ENCODE peak calls at places on chromosomes 12 and 14, in six cellular contexts. C is testis, R is fibroblast of the aortic adventitia, L is GM20000, T is upper lobe of left lung, G is fibroblast of mammary gland. M is an unnamed sample.

GRCh38 chr12:125773033-125773432 is 707.8 kb downstream of the AACS start:
- DNase-seq in T (no peak), L (peak; percentile 32), R (no peak), G (peak; percentile 6), C (peak; percentile 63), M (no peak)

GRCh38 chr14:93951798-93952540 is 24.4 kb downstream of the ASB2 start:
- DNase-seq in L (no peak), G (no peak), R (no peak), T (no peak), C (no peak), M (no peak)

GRCh38 chr12:4540633-4541032 is 1.9 kb downstream of the RAD51AP1 start:
- DNase-seq in T (no peak), C (no peak), G (no peak), L (no peak), R (no peak), M (no peak)

GRCh38 chr14:78227466-78228077 is 57.4 kb downstream of the NRXN3 start:
- DNase-seq in L (no peak), G (peak; percentile 49), T (no peak), C (no peak), R (no peak), M (no peak)

GRCh38 chr12:101877816-101878811 is 734 bp downstream of the DRAM1 start:
- DNase-seq in T (peak; percentile 43), L (peak; percentile 46), G (no peak), R (peak; percentile 31), C (peak; percentile 31), M (peak; percentile 32)

GRCh38 chr12:93773122-93773871 is 96.1 kb downstream of the CRADD start:
- DNase-seq in C (no peak), L (no peak), G (peak; percentile 93), T (peak; percentile 44), R (peak; percentile 56), M (peak; percentile 58)

GRCh38 chr14:52328286-52328685 is 14.2 kb downstream of the PTGER2 start:
- DNase-seq in L (no peak), C (no peak), G (peak; percentile 84), R (peak; percentile 57), T (no peak), M (peak; percentile 48)

GRCh38 chr12:58176296-58176869 is 235.0 kb downstream of the ATP23 start:
- DNase-seq in L (no peak), G (peak; percentile 40), C (peak; percentile 80), T (peak; percentile 24), R (peak; percentile 5), M (peak; percentile 39)

GRCh38 chr14:50967719-50968266 is 23.5 kb upstream of the PYGL start:
- DNase-seq in C (no peak), L (no peak), T (no peak), R (no peak), G (no peak), M (peak; percentile 63)

GRCh38 chr12:117076410-117077372 is 22.5 kb downstream of the TESC start:
- DNase-seq in T (no peak), L (no peak), R (no peak), G (no peak), C (no peak), M (no peak)

GRCh38 chr12:87216436-87216835 is 812.8 kb downstream of the C12orf50 start:
- DNase-seq in T (no peak), C (no peak), G (peak; percentile 70), R (peak; percentile 88), L (no peak), M (peak; percentile 52)

GRCh38 chr14:91858536-91859275 is 8.6 kb downstream of the TC2N start:
- DNase-seq in L (peak; percentile 49), G (peak; percentile 94), C (no peak), T (no peak), R (peak; percentile 51), M (peak; percentile 90)

GRCh38 chr14:60862283-60862682 is 118.6 kb downstream of the TRMT5 start:
- DNase-seq in G (peak; percentile 43), R (peak; percentile 64), T (peak; percentile 83), L (no peak), C (peak; percentile 56), M (peak; percentile 1)

GRCh38 chr14:60856113-60856512 is 121.6 kb downstream of the MNAT1 start:
- DNase-seq in T (no peak), R (no peak), C (no peak), G (no peak), L (no peak), M (no peak)

GRCh38 chr14:60863251-60863650 is 117.6 kb downstream of the TRMT5 start:
- DNase-seq in R (no peak), T (no peak), G (no peak), C (no peak), L (no peak), M (no peak)

GRCh38 chr14:60861545-60862147 is 119.2 kb downstream of the TRMT5 start:
- DNase-seq in C (no peak), L (no peak), G (no peak), T (no peak), R (no peak), M (no peak)

DNA sequence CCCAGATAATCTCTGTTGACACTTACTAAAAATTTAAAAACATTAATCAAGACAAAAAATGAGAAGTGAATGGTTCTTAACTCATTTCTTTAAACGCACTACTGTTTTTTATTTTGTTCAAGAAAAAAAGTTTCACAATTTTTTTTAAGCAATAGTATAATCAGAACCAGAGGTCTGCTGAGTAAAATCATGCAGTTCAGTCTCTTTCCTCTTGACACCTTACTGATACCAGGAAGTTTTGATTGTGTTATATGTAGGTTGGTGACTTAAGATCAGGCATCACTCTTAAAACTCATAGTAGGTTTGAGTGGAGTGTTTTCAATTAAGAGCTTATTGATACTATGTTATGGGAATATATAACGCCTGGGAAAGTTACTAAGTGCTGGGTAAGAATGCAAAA is 121.4 kb downstream of the TRMT5 start:
- DNase-seq in L (no peak), R (no peak), C (no peak), T (no peak), G (no peak), M (peak; percentile 25)
- TF ChIP-seq CTCF in L (no peak), R (no peak), C (no peak), T (no peak), G (no peak), M (no peak)

DNA sequence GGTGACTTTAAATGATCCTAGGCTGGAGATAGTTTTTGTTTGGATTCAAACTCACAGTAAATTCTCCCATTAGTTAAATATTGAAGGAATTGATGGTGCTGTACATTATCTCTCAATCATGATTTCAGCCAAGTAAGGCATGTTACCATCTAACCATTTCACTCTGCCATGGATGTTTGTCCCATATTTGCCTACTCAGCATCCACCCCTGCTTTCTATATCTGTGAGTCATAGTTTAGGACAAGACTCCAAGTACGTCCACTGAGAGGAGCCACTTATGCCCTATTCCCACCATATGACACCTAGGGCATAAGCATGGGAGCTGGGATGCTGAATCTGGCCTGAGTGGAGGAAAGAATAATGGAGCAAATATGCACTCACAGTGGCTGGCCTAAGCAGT is 155.2 kb downstream of the RPL10L start:
- DNase-seq in T (no peak), G (no peak), C (no peak), R (no peak), L (no peak), M (no peak)
- TF ChIP-seq CTCF in T (no peak), G (no peak), C (no peak), R (no peak), L (no peak), M (no peak)

GRCh38 chr14:30088620-30089019 is 161.0 kb upstream of the PRKD1 start:
- DNase-seq in R (no peak), L (no peak), G (no peak), C (no peak), T (no peak), M (no peak)

GRCh38 chr14:30085943-30086342 is 158.3 kb upstream of the PRKD1 start:
- DNase-seq in R (no peak), C (no peak), G (no peak), L (no peak), T (no peak), M (no peak)
- TF ChIP-seq CTCF in R (no peak), C (no peak), G (no peak), L (no peak), T (no peak), M (no peak)

DNA sequence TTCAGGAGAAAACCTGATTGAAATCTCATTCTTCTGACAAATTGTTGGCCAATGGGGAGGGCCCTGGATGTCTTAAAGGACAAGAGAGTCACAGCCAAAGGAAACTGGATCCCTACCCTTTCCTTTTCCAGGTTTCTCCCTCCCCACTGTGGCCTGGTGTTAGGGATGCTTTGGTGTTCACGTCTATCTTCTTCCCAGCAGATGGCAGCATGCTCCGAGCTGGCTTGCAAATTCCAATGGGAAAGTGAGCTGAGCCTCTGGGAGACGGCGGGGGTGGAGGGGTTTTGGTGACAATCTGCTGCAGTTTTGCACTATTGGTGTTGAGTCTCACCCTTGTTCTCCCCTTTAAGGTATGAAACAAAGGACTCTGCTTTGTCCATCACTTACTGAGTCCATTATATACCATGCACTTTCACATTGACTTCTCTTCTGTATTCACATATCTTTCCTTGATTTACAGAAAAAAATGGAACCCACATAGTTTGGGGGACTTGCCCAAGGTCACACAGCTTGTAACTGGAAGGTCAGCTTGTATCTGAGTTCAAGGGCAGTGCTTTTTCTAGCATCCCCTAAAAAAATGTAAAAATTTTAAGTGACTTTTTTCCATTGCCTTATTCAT is 39.3 kb downstream of the CCDC177 start:
- DNase-seq in C (peak; percentile 40), G (peak; percentile 63), R (peak; percentile 66), T (peak; percentile 43), L (no peak), M (peak; percentile 54)
- TF ChIP-seq CTCF in C (peak; percentile 53), G (peak; percentile 87), R (peak; percentile 90), T (peak; percentile 21), L (no peak), M (peak; percentile 88)

M was measured in AG10803.